ENCODE peak calls at places on chromosomes 4 and X, in five cellular contexts. One of them, this sample, is unnamed.

GRCh38 chr4:4608214-4608537 is 66.3 kb upstream of the STX18 start:
- DNase-seq in stomach: no peak
- DNase-seq in effector memory CD4-positive, alpha-beta T cell: no peak
- DNase-seq in KBM-7: no peak
- DNase-seq in ELR: no peak
- DNase-seq in this sample: no peak

GRCh38 chr4:67522851-67523671 is 22.2 kb downstream of the CENPC start:
- DNase-seq in stomach: no peak
- DNase-seq in effector memory CD4-positive, alpha-beta T cell: no peak
- DNase-seq in KBM-7: no peak
- DNase-seq in ELR: peak
- DNase-seq in this sample: no peak

GRCh38 chr4:79198886-79199591 is 126.8 kb downstream of the NAA11 start:
- DNase-seq in stomach: no peak
- DNase-seq in effector memory CD4-positive, alpha-beta T cell: no peak
- DNase-seq in KBM-7: peak
- DNase-seq in ELR: no peak
- DNase-seq in this sample: no peak

GRCh38 chr4:157075811-157076577 is at the start of gene GLRB:
- DNase-seq in stomach: no peak
- DNase-seq in effector memory CD4-positive, alpha-beta T cell: no peak
- DNase-seq in KBM-7: peak
- DNase-seq in ELR: peak
- DNase-seq in this sample: no peak

GRCh38 chrX:9785944-9786741 is at the start of gene SHROOM2:
- DNase-seq in stomach: peak
- DNase-seq in effector memory CD4-positive, alpha-beta T cell: no peak
- DNase-seq in KBM-7: no peak
- DNase-seq in ELR: peak
- DNase-seq in this sample: no peak

GRCh38 chr4:10054571-10055041 is 33.3 kb upstream of the SLC2A9 start:
- DNase-seq in stomach: no peak
- DNase-seq in effector memory CD4-positive, alpha-beta T cell: no peak
- DNase-seq in KBM-7: no peak
- DNase-seq in ELR: no peak
- DNase-seq in this sample: no peak

GRCh38 chr4:105088110-105088879 is 58.4 kb upstream of the TET2 start:
- DNase-seq in stomach: no peak
- DNase-seq in effector memory CD4-positive, alpha-beta T cell: no peak
- DNase-seq in KBM-7: peak
- DNase-seq in ELR: peak
- DNase-seq in this sample: no peak

GRCh38 chr4:2247128-2248043 is 5.5 kb upstream of the HAUS3 start:
- DNase-seq in stomach: peak
- DNase-seq in effector memory CD4-positive, alpha-beta T cell: no peak
- DNase-seq in KBM-7: no peak
- DNase-seq in ELR: no peak
- DNase-seq in this sample: no peak

GRCh38 chr4:17490575-17491059 is 21.3 kb downstream of the QDPR start:
- DNase-seq in stomach: peak
- DNase-seq in effector memory CD4-positive, alpha-beta T cell: no peak
- DNase-seq in KBM-7: no peak
- DNase-seq in ELR: no peak
- DNase-seq in this sample: no peak

GRCh38 chr4:119190354-119190753 is 22.2 kb upstream of the USP53 start:
- DNase-seq in stomach: no peak
- DNase-seq in effector memory CD4-positive, alpha-beta T cell: no peak
- DNase-seq in KBM-7: no peak
- DNase-seq in ELR: no peak
- DNase-seq in this sample: no peak

GRCh38 chr4:90606781-90607180 is 479.6 kb downstream of the CCSER1 start:
- DNase-seq in stomach: no peak
- DNase-seq in effector memory CD4-positive, alpha-beta T cell: no peak
- DNase-seq in KBM-7: no peak
- DNase-seq in ELR: no peak
- DNase-seq in this sample: no peak

GRCh38 chr4:183905593-183906485 is 732 bp downstream of the STOX2 start:
- DNase-seq in stomach: peak
- DNase-seq in effector memory CD4-positive, alpha-beta T cell: no peak
- DNase-seq in KBM-7: peak
- DNase-seq in ELR: no peak
- DNase-seq in this sample: no peak

GRCh38 chrX:68823413-68824151 is 5.2 kb upstream of the EFNB1 start:
- DNase-seq in stomach: no peak
- DNase-seq in effector memory CD4-positive, alpha-beta T cell: no peak
- DNase-seq in KBM-7: no peak
- DNase-seq in ELR: no peak
- DNase-seq in this sample: no peak

GRCh38 chr4:38308728-38309315 is 348.6 kb downstream of the PTTG2 start:
- DNase-seq in stomach: no peak
- DNase-seq in effector memory CD4-positive, alpha-beta T cell: no peak
- DNase-seq in KBM-7: no peak
- DNase-seq in ELR: peak
- DNase-seq in this sample: no peak

GRCh38 chrX:74349387-74349786 is 45.4 kb downstream of the ZCCHC13 start:
- DNase-seq in stomach: no peak
- DNase-seq in effector memory CD4-positive, alpha-beta T cell: no peak
- DNase-seq in KBM-7: no peak
- DNase-seq in ELR: peak
- DNase-seq in this sample: no peak

GRCh38 chr4:66475596-66475995 is 805.3 kb upstream of the EPHA5 start:
- DNase-seq in stomach: no peak
- DNase-seq in effector memory CD4-positive, alpha-beta T cell: no peak
- DNase-seq in KBM-7: peak
- DNase-seq in ELR: no peak
- DNase-seq in this sample: no peak

This sample was measured in T-helper 1 cell.